ENCODE peak calls at places on chromosomes 5 and 9, in six cellular contexts. U, S, W, X, C and Y are unnamed samples. For H3K4me1, the result is how much of the 10 kb centered on the place peaks cover.

GRCh38 chr5:177086918-177087706 is 397 bp downstream of the FGFR4 start:
- DNase-seq in U (peak), C (no peak), X (peak), W (no peak), S (peak), Y (peak)

GRCh38 chr5:141223112-141223783 is at the start of gene PCDHB14:
- DNase-seq in X (no peak), C (no peak), U (no peak), S (no peak), W (no peak), Y (no peak)

GRCh38 chr9:104866186-104866585 is 61.8 kb downstream of the ABCA1 start:
- DNase-seq in C (no peak), U (no peak), S (no peak), W (no peak), X (no peak), Y (no peak)

GRCh38 chr5:14190194-14191164 is 47.3 kb downstream of the TRIO start:
- DNase-seq in U (peak), S (no peak), X (no peak), W (no peak), C (no peak), Y (no peak)

GRCh38 chr9:19466268-19466639 is 57.4 kb downstream of the ACER2 start:
- DNase-seq in U (no peak), X (no peak), S (no peak), W (no peak), C (no peak), Y (no peak)

GRCh38 chr9:3912817-3913216 is 387.0 kb upstream of the RFX3 start:
- DNase-seq in C (no peak), U (no peak), W (no peak), X (no peak), S (no peak), Y (no peak)

GRCh38 chr5:124580925-124581821 is 165.3 kb downstream of the ZNF608 start:
- DNase-seq in U (no peak), W (no peak), C (no peak), S (no peak), X (no peak), Y (no peak)

GRCh38 chr5:66307647-66308257 is 163.7 kb downstream of the SREK1 start:
- DNase-seq in S (no peak), U (peak), C (no peak), X (no peak), W (no peak), Y (no peak)

GRCh38 chr9:70412678-70413426 is 1.6 kb downstream of the KLF9 start:
- DNase-seq in C (peak), W (peak), X (peak), U (peak), S (peak), Y (peak)

GRCh38 chr9:108476574-108476973 is 379.2 kb downstream of the ACTL7B start:
- DNase-seq in S (no peak), X (no peak), C (no peak), U (no peak), W (no peak), Y (no peak)

GRCh38 chr5:151051931-151052608 is 28.8 kb downstream of the TNIP1 start:
- DNase-seq in W (no peak), C (no peak), U (no peak), X (no peak), S (no peak), Y (no peak)

GRCh38 chr9:2299156-2299842 is 284.2 kb downstream of the SMARCA2 start:
- DNase-seq in S (no peak), W (no peak), C (no peak), X (no peak), U (no peak), Y (no peak)

GRCh38 chr5:43039468-43040286 is 442 bp downstream of the ANXA2R start:
- DNase-seq in S (peak), X (peak), U (peak), W (peak), C (peak), Y (peak)

GRCh38 chr9:16625106-16625505 is 245.4 kb downstream of the BNC2 start:
- DNase-seq in W (no peak), C (no peak), X (no peak), U (no peak), S (no peak), Y (no peak)

GRCh38 chr5:5473224-5473623 is 50.7 kb downstream of the ICE1 start:
- DNase-seq in S (no peak), U (no peak), W (no peak), X (no peak), C (no peak), Y (no peak)

GRCh38 chr5:180294913-180295555 is 3.2 kb upstream of the MAPK9 start:
- DNase-seq in W (no peak), C (no peak), U (no peak), X (no peak), S (no peak), Y (no peak)

GRCh38 chr5:80508844-80509243 is 20.9 kb downstream of the FAM151B start:
- DNase-seq in S (no peak), X (no peak), U (no peak), C (no peak), W (no peak), Y (no peak)

GRCh38 chr9:121500165-121500478 is 478 bp upstream of the GGTA1 start:
- DNase-seq in S (no peak), X (no peak), C (no peak), U (no peak), W (no peak), Y (no peak)

GRCh38 chr5:158873115-158873514 is 226.6 kb downstream of the EBF1 start:
- DNase-seq in X (no peak), U (no peak), S (no peak), W (no peak), C (no peak), Y (no peak)

GRCh38 chr5:147763791-147764525 is 18.6 kb downstream of the JAKMIP2 start:
- DNase-seq in C (no peak), S (no peak), W (no peak), U (no peak), X (no peak), Y (no peak)

GRCh38 chr5:20601678-20602100 is 613.7 kb upstream of the CDH18 start:
- DNase-seq in S (no peak), W (no peak), X (no peak), C (no peak), U (no peak), Y (no peak)

GRCh38 chr5:122674412-122674811 is 100.5 kb upstream of the SNX2 start:
- DNase-seq in U (no peak), C (no peak), X (no peak), W (no peak), S (no peak), Y (no peak)

GRCh38 chr9:14006586-14007198 is 307.2 kb downstream of the NFIB start:
- DNase-seq in S (no peak), U (no peak), X (no peak), C (no peak), W (no peak), Y (no peak)

GRCh38 chr9:108859459-108860114 is 2.5 kb upstream of the ACTL7A start:
- DNase-seq in X (no peak), U (no peak), S (no peak), C (no peak), W (no peak), Y (no peak)

GRCh38 chr5:93782978-93783377 is 41.6 kb upstream of the POU5F2 start:
- DNase-seq in W (no peak), C (no peak), U (no peak), X (no peak), S (no peak), Y (no peak)

GRCh38 chr9:70197384-70198039 is 61.3 kb upstream of the SMC5 start:
- DNase-seq in U (no peak), X (no peak), C (no peak), W (no peak), S (no peak), Y (no peak)

GRCh38 chr9:37679649-37680402 is 29.1 kb downstream of the FRMPD1 start:
- DNase-seq in C (no peak), W (no peak), S (no peak), U (no peak), X (no peak), Y (no peak)

GRCh38 chr9:96442491-96442890 is 7.5 kb upstream of the HABP4 start:
- DNase-seq in X (no peak), S (no peak), C (no peak), W (no peak), U (no peak), Y (no peak)

GRCh38 chr9:4106081-4106491 is 193.8 kb downstream of the GLIS3 start:
- DNase-seq in C (no peak), U (no peak), X (peak), W (no peak), S (no peak), Y (no peak)

GRCh38 chr9:113409883-113410206 is 630 bp downstream of the POLE3 start:
- DNase-seq in U (no peak), S (no peak), C (no peak), W (no peak), X (no peak), Y (no peak)

GRCh38 chr9:111566234-111566633 is 33.2 kb downstream of the PTGR1 start:
- DNase-seq in U (no peak), S (no peak), C (no peak), X (no peak), W (no peak), Y (no peak)

GRCh38 chr5:25441810-25442209 is 797.0 kb upstream of the CDH10 start:
- DNase-seq in C (no peak), W (no peak), X (no peak), U (no peak), S (no peak), Y (no peak)

GRCh38 chr5:166961938-166962337 is 1329.5 kb upstream of the WWC1 start:
- DNase-seq in W (no peak), X (no peak), C (no peak), S (no peak), U (no peak), Y (no peak)

GRCh38 chr5:98935206-98935605 is 6.4 kb upstream of the CHD1 start:
- DNase-seq in S (no peak), X (no peak), W (no peak), C (no peak), U (no peak), Y (no peak)

DNA sequence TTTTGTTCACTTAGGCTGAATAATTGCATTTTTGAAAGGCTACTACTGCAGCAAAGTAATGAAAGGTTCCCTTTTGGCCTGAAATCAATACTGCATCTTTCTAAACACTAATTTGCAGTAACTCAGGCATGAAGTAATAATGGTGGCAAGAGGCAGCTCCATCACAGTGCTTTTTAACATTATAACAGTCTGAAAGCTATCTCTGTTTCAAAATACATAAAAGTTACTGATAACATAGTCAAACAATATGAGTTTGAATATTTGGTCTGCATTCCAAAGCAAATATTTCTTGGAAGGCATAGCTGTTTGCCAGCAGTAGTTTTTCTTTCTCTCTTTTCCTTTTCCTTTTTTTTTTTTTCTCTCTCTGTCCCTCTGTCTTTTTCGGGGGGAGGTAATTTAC is 113.4 kb downstream of the FBN2 start:
- DNase-seq in W (no peak), C (no peak), S (no peak), X (no peak), U (no peak), Y (no peak)
- H3K27ac ChIP-seq in W (no peak), C (no peak), S (no peak), X (no peak), U (no peak), Y (no peak)

DNA sequence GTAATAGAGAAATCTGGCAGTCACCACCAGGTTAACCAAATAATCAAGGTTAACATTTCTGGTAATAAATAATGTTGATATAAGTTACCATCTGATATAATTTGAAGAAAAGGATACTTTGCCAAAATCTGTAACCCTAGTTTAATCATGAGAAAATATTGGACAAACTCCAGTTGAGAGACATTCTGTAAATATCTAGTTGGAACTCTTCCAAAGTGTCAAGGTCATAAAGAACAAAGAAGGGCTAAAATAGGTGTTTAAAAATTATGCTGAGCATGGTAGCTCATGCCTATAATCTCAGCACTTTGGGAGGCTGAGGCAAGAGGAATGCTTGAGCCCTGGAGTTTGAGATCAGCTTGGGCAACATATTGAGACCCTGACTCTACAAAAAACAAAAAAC is 253.3 kb downstream of the MRPS30 start:
- DNase-seq in X (no peak), C (no peak), U (no peak), W (no peak), S (no peak), Y (no peak)
- H3K4me1 ChIP-seq in X (under half), C (under half), U (under half), W (under half), S (under half), Y (under half)

GRCh38 chr9:137127301-137128157 is 11.4 kb upstream of the GRIN1 start:
- DNase-seq in W (no peak), S (peak), X (peak), C (no peak), U (no peak), Y (peak)
- H3K4me3 ChIP-seq in W (no peak), S (peak), X (peak), C (no peak), U (peak), Y (peak)

GRCh38 chr9:133122167-133122550 is 1.1 kb upstream of the RALGDS start:
- DNase-seq in X (no peak), W (no peak), C (no peak), S (no peak), U (no peak), Y (no peak)
- H3K27ac ChIP-seq in X (peak), W (peak), C (peak), S (peak), U (no peak), Y (peak)

GRCh38 chr5:138536215-138536614 is 6.8 kb downstream of the ETF1 start:
- DNase-seq in S (no peak), X (no peak), C (no peak), U (no peak), W (no peak), Y (no peak)
- H3K4me1 ChIP-seq in S (under half), X (under half), C (under half), U (under half), W (under half), Y (under half)

GRCh38 chr9:128244443-128245226 is 31.2 kb downstream of the GOLGA2 start:
- DNase-seq in U (no peak), C (peak), X (peak), S (no peak), W (peak), Y (no peak)
- H3K4me3 ChIP-seq in U (no peak), C (peak), X (peak), S (no peak), W (peak), Y (no peak)

GRCh38 chr5:34057118-34057517 is 14.1 kb upstream of the C1QTNF3 start:
- DNase-seq in U (no peak), W (no peak), S (no peak), X (no peak), C (no peak), Y (no peak)

GRCh38 chr5:34059997-34060396 is 17.0 kb upstream of the C1QTNF3 start:
- DNase-seq in U (no peak), C (no peak), X (no peak), S (no peak), W (no peak), Y (no peak)

GRCh38 chr5:34055671-34056070 is 12.7 kb upstream of the C1QTNF3 start:
- DNase-seq in W (no peak), C (no peak), S (no peak), U (no peak), X (no peak), Y (no peak)

GRCh38 chr5:34057569-34057968 is 14.6 kb upstream of the C1QTNF3 start:
- DNase-seq in W (no peak), S (no peak), U (no peak), C (no peak), X (no peak), Y (no peak)

DNA sequence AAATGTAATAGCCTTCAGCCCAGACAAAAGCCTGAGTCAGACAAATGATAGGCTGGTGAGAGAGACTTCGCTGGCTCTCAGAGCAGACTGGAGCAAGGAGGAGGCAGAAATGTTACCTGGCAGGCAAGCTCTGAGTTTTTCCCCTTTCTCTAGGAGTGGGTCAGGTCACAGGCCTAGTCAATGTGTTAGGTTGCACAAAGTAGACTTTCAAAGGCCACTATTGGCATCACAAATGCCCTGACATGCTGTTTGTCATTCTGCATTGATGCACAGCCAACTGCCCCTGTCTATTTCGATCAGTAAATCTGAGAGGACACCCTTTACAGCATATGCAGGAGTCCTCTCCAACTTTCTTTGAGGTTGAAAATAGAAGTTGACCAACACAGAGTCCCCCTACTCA is 15.5 kb upstream of the C1QTNF3 start:
- DNase-seq in X (no peak), C (no peak), W (no peak), U (no peak), S (no peak), Y (no peak)
- H3K27ac ChIP-seq in X (no peak), C (no peak), W (no peak), U (no peak), S (no peak), Y (no peak)